ENCODE peak calls at places on chromosomes 4 and X, in four cellular contexts. X is psoas muscle, V is neural crest cell, B is gastrocnemius medialis. D is an unnamed sample.

GRCh38 chr4:41177016-41177415 is 37.3 kb downstream of the APBB2 start:
- DNase-seq in X (no peak), V (no peak), B (no peak), D (no peak)

GRCh38 chrX:118644378-118644777 is 83.0 kb upstream of the IL13RA1 start:
- DNase-seq in X (no peak), V (no peak), B (no peak), D (no peak)

GRCh38 chr4:100109921-100110320 is 80.3 kb downstream of the DDIT4L start:
- DNase-seq in X (no peak), V (no peak), B (no peak), D (no peak)

GRCh38 chr4:101238706-101239105 is 108.6 kb downstream of the PPP3CA start:
- DNase-seq in X (no peak), V (no peak), B (no peak), D (no peak)

GRCh38 chr4:14111730-14112171 is 484.2 kb upstream of the BOD1L1 start:
- DNase-seq in X (no peak), V (no peak), B (no peak), D (no peak)

GRCh38 chrX:106932492-106932923 is 12.3 kb downstream of the CLDN2 start:
- DNase-seq in X (no peak), V (no peak), B (no peak), D (no peak)

GRCh38 chrX:72100824-72101351 is 30.8 kb downstream of the RTL5 start:
- DNase-seq in X (no peak), V (no peak), B (no peak), D (no peak)

GRCh38 chrX:24494544-24495113 is 29.5 kb downstream of the PDK3 start:
- DNase-seq in X (no peak), V (no peak), B (no peak), D (no peak)

GRCh38 chr4:181760560-181760959 is 482.6 kb upstream of the TENM3 start:
- DNase-seq in X (no peak), V (no peak), B (no peak), D (no peak)

GRCh38 chr4:27685947-27686346 is 825.3 kb downstream of the STIM2 start:
- DNase-seq in X (no peak), V (no peak), B (no peak), D (no peak)

GRCh38 chr4:155402941-155403340 is 26.2 kb upstream of the MAP9 start:
- DNase-seq in X (no peak), V (no peak), B (no peak), D (no peak)

GRCh38 chrX:131424895-131425294 is 119.0 kb upstream of the OR13H1 start:
- DNase-seq in X (no peak), V (no peak), B (no peak), D (no peak)

GRCh38 chrX:48897157-48897620 is 379 bp downstream of the TIMM17B start:
- DNase-seq in X (peak), V (peak), B (peak), D (peak)

GRCh38 chrX:104113237-104113965 is 1.1 kb downstream of the ZCCHC18 start:
- DNase-seq in X (peak), V (peak), B (peak), D (peak)

GRCh38 chr4:3145251-3145908 is 70.9 kb downstream of the HTT start:
- DNase-seq in X (no peak), V (no peak), B (no peak), D (no peak)

GRCh38 chrX:109920868-109921267 is 82.0 kb upstream of the TMEM164 start:
- DNase-seq in X (no peak), V (no peak), B (no peak), D (no peak)

GRCh38 chr4:144820706-144821105 is 174.8 kb downstream of the HHIP start:
- DNase-seq in X (no peak), V (no peak), B (no peak), D (no peak)

GRCh38 chrX:112941209-112941788 is 100.7 kb upstream of the AMOT start:
- DNase-seq in X (no peak), V (no peak), B (no peak), D (no peak)

GRCh38 chr4:2284934-2285664 is 23.2 kb upstream of the MXD4 start:
- DNase-seq in X (no peak), V (no peak), B (no peak), D (no peak)

GRCh38 chr4:37476256-37476655 is 209.9 kb downstream of the RELL1 start:
- DNase-seq in X (no peak), V (no peak), B (no peak), D (no peak)

GRCh38 chr4:121484633-121485032 is 103.8 kb upstream of the QRFPR start:
- DNase-seq in X (no peak), V (no peak), B (no peak), D (peak)

GRCh38 chrX:36019164-36019563 is 99.6 kb downstream of the CFAP47 start:
- DNase-seq in X (no peak), V (no peak), B (no peak), D (no peak)

GRCh38 chrX:118271770-118272169 is 74.1 kb upstream of the WDR44 start:
- DNase-seq in X (no peak), V (no peak), B (no peak), D (no peak)

GRCh38 chr4:73127839-73128448 is 58.4 kb upstream of the COX18 start:
- DNase-seq in X (no peak), V (no peak), B (no peak), D (peak)
- TF ChIP-seq CTCF in X (peak), V (peak), B (no peak), D (peak)

GRCh38 chr4:6910340-6910959 is 824 bp downstream of the TBC1D14 start:
- DNase-seq in X (no peak), V (no peak), B (no peak), D (peak)
- TF ChIP-seq CTCF in X (no peak), V (peak), B (no peak), D (peak)

DNA sequence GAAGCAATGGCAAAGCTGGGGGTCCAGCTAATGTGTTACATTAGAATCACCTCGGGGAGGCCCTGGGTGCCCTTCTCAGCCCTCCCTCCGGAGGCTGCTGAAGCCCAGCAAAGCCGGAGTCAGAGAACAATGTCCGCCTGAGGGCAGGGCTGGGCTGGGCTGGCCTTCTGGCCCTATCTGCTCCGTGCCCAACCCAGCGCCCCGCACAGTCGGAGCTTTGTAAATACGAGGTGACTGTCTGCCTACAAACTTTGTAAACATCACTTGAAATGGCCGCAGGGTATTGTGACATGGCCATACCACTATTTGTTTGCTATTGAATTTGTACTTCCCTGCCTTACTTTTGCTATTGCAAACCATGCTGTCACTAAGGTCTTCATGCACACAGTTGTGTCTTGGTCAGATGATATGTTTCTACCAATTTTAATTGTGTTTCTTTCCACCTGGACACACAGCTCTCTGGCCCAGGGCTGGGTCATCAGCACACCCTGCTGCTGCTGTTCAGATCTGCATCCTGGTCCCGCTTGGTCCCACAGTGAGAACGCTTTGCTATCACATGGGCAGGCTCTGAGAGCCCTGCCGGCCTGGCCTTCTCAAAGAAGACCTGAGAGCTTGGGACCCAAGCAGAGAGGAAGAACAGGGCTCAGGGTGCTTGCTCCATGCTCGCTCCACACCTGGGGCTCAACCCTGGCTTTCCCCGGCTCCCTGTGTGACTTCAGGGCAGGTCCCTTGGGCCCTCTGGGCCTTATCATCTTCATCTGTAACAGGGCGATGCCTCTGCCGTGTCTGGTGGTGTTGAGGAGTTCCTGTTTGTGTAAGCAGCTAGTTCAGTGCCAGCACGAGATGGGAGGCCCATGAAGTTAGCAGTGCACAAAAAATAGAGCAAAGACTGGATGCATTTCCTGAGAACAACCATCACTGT is 2.2 kb downstream of the S100P start:
- DNase-seq in X (no peak), V (no peak), B (no peak), D (no peak)
- TF ChIP-seq CTCF in X (no peak), V (no peak), B (no peak), D (no peak)

GRCh38 chr4:112514449-112515277 is 1.3 kb downstream of the NEUROG2 start:
- DNase-seq in X (no peak), V (peak), B (no peak), D (peak)
- TF ChIP-seq CTCF in X (no peak), V (no peak), B (no peak), D (no peak)

DNA sequence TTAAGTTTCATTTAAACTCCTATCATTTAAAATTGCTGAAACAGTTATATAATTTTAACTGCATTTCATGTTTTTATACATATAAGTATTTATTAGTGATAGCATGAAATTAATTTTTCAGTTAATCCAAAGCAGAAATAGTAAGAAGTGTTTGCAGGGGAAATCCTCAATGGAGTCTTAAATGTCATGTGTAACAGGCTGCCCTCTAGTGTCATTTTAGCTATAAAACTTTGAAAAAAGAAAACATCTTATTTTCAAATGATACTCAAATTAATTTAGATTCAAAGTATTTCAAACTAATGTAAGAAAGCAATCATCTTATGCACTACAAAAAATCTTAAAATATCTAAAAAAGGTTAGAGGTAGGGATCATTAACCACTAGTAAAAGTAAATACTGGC is 27.1 kb downstream of the TAPT1 start:
- DNase-seq in X (no peak), V (no peak), B (no peak), D (no peak)
- TF ChIP-seq CTCF in X (peak), V (peak), B (no peak), D (no peak)

GRCh38 chr4:143184503-143185252 is at the start of gene USP38:
- DNase-seq in X (peak), V (peak), B (peak), D (peak)
- TF ChIP-seq CTCF in X (no peak), V (no peak), B (no peak), D (no peak)

DNA sequence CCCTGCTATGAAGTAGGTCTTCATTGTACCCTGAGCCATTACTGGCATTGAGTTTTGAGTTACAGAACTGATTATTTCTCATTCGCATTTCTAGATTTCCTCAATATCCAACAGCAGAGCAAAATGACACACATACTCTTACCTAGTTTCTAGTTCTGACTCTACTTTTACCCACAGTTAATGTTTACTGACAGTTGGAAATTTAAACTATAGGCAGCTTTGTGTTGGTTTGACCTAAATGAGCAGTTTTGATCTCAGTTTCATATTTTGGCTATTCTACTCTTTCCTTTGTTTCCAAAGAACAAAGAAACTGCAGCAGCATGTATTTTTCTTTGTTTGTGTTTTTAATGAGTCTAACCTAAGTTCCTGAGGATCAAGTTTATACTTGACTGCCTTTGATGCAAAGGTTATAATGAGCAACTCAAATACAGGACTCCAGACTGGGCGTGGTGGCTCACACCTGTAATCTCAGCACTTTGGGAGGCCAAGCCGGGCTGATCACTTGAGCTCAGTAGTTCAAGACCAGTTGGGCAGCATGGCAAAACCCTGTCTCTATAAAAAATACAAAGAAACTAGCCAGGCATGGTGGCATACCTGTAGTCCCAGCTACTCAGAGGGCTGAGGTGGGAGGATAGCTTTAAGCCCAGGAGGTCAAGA is 30.4 kb downstream of the TXK start:
- DNase-seq in X (no peak), V (no peak), B (no peak), D (no peak)
- TF ChIP-seq CTCF in X (no peak), V (no peak), B (no peak), D (no peak)

GRCh38 chr4:52979821-52980590 is 117.9 kb downstream of the RASL11B start:
- DNase-seq in X (no peak), V (no peak), B (no peak), D (no peak)

GRCh38 chr4:52983563-52984303 is 121.6 kb downstream of the RASL11B start:
- DNase-seq in X (no peak), V (peak), B (no peak), D (no peak)

GRCh38 chr4:52984469-52984868 is 122.4 kb downstream of the RASL11B start:
- DNase-seq in X (no peak), V (no peak), B (no peak), D (no peak)

GRCh38 chr4:52979020-52979419 is 116.9 kb downstream of the RASL11B start:
- DNase-seq in X (no peak), V (no peak), B (no peak), D (no peak)

GRCh38 chr4:52982246-52982950 is 120.3 kb downstream of the RASL11B start:
- DNase-seq in X (no peak), V (no peak), B (no peak), D (no peak)
- TF ChIP-seq CTCF in X (peak), V (peak), B (peak), D (peak)

GRCh38 chr4:77625485-77625884 is 19.9 kb downstream of the CXCL13 start:
- DNase-seq in X (no peak), V (no peak), B (no peak), D (no peak)
- TF ChIP-seq CTCF in X (no peak), V (no peak), B (no peak), D (no peak)

GRCh38 chr4:161254375-161254774 is 909.4 kb downstream of the FSTL5 start:
- DNase-seq in X (no peak), V (no peak), B (no peak), D (no peak)
- TF ChIP-seq CTCF in X (no peak), V (no peak), B (no peak), D (no peak)